ENCODE peak calls at places on chromosomes 7 and 10, in seven cellular contexts. One of them, this sample, is unnamed.

GRCh38 chr7:35277359-35277758 is 23.5 kb upstream of the TBX20 start:
- DNase-seq in upper lobe of left lung: no peak
- DNase-seq in esophagus muscularis mucosa: no peak
- DNase-seq in Panc1: no peak
- DNase-seq in stomach: no peak
- DNase-seq in endothelial cell of umbilical vein: no peak
- DNase-seq in HL-60: no peak
- DNase-seq in this sample: no peak

GRCh38 chr7:154777489-154777888 is 225.4 kb downstream of the PAXIP1 start:
- DNase-seq in upper lobe of left lung: no peak
- DNase-seq in esophagus muscularis mucosa: no peak
- DNase-seq in Panc1: no peak
- DNase-seq in stomach: no peak
- DNase-seq in endothelial cell of umbilical vein: no peak
- DNase-seq in HL-60: no peak
- DNase-seq in this sample: no peak

GRCh38 chr10:60230892-60231291 is 158.8 kb downstream of the ANK3 start:
- DNase-seq in HL-60: no peak
- DNase-seq in esophagus muscularis mucosa: no peak
- DNase-seq in upper lobe of left lung: no peak
- DNase-seq in Panc1: no peak
- DNase-seq in stomach: no peak
- DNase-seq in endothelial cell of umbilical vein: no peak
- DNase-seq in this sample: no peak

GRCh38 chr7:156942708-156943090 is 6.8 kb upstream of the NOM1 start:
- DNase-seq in Panc1: no peak
- DNase-seq in upper lobe of left lung: peak; percentile 76
- DNase-seq in HL-60: no peak
- DNase-seq in endothelial cell of umbilical vein: no peak
- DNase-seq in esophagus muscularis mucosa: no peak
- DNase-seq in stomach: no peak
- DNase-seq in this sample: no peak

GRCh38 chr7:79529214-79529895 is 75.9 kb upstream of the MAGI2 start:
- DNase-seq in stomach: no peak
- DNase-seq in Panc1: no peak
- DNase-seq in endothelial cell of umbilical vein: no peak
- DNase-seq in upper lobe of left lung: no peak
- DNase-seq in esophagus muscularis mucosa: no peak
- DNase-seq in HL-60: no peak
- DNase-seq in this sample: no peak

GRCh38 chr10:7411671-7412481 is 1.0 kb upstream of the SFMBT2 start:
- DNase-seq in Panc1: no peak
- DNase-seq in HL-60: no peak
- DNase-seq in stomach: no peak
- DNase-seq in esophagus muscularis mucosa: no peak
- DNase-seq in upper lobe of left lung: peak; percentile 85
- DNase-seq in endothelial cell of umbilical vein: no peak
- DNase-seq in this sample: no peak

GRCh38 chr7:100509213-100509612 is 25.5 kb downstream of the NYAP1 start:
- DNase-seq in esophagus muscularis mucosa: no peak
- DNase-seq in stomach: no peak
- DNase-seq in upper lobe of left lung: no peak
- DNase-seq in Panc1: no peak
- DNase-seq in HL-60: no peak
- DNase-seq in endothelial cell of umbilical vein: no peak
- DNase-seq in this sample: peak; percentile 59

GRCh38 chr7:27103489-27104226 is 1.2 kb upstream of the HOXA2 start:
- DNase-seq in HL-60: no peak
- DNase-seq in esophagus muscularis mucosa: peak; percentile 92
- DNase-seq in Panc1: no peak
- DNase-seq in endothelial cell of umbilical vein: peak; percentile 63
- DNase-seq in stomach: no peak
- DNase-seq in upper lobe of left lung: peak; percentile 68
- DNase-seq in this sample: no peak

GRCh38 chr10:84195044-84195830 is 900 bp downstream of the CDHR1 start:
- DNase-seq in esophagus muscularis mucosa: no peak
- DNase-seq in endothelial cell of umbilical vein: no peak
- DNase-seq in Panc1: no peak
- DNase-seq in upper lobe of left lung: peak; percentile 75
- DNase-seq in HL-60: no peak
- DNase-seq in stomach: no peak
- DNase-seq in this sample: no peak

GRCh38 chr10:71616817-71617654 is 102.5 kb downstream of the C10orf105 start:
- DNase-seq in upper lobe of left lung: no peak
- DNase-seq in stomach: no peak
- DNase-seq in endothelial cell of umbilical vein: no peak
- DNase-seq in esophagus muscularis mucosa: no peak
- DNase-seq in Panc1: no peak
- DNase-seq in HL-60: no peak
- DNase-seq in this sample: no peak

GRCh38 chr10:117830832-117831231 is 215.9 kb downstream of the RAB11FIP2 start:
- DNase-seq in HL-60: no peak
- DNase-seq in Panc1: no peak
- DNase-seq in esophagus muscularis mucosa: no peak
- DNase-seq in stomach: no peak
- DNase-seq in endothelial cell of umbilical vein: no peak
- DNase-seq in upper lobe of left lung: no peak
- DNase-seq in this sample: no peak

GRCh38 chr10:70575874-70576802 is 26.4 kb downstream of the PRF1 start:
- DNase-seq in upper lobe of left lung: no peak
- DNase-seq in esophagus muscularis mucosa: no peak
- DNase-seq in endothelial cell of umbilical vein: no peak
- DNase-seq in HL-60: peak; percentile 96
- DNase-seq in Panc1: no peak
- DNase-seq in stomach: peak; percentile 75
- DNase-seq in this sample: no peak

GRCh38 chr7:130909881-130910672 is 176.1 kb upstream of the KLF14 start:
- DNase-seq in Panc1: peak; percentile 84
- DNase-seq in esophagus muscularis mucosa: no peak
- DNase-seq in stomach: no peak
- DNase-seq in upper lobe of left lung: no peak
- DNase-seq in endothelial cell of umbilical vein: peak; percentile 81
- DNase-seq in HL-60: no peak
- DNase-seq in this sample: no peak

GRCh38 chr7:36391436-36392198 is 2.0 kb downstream of the ANLN start:
- DNase-seq in upper lobe of left lung: no peak
- DNase-seq in endothelial cell of umbilical vein: peak; percentile 43
- DNase-seq in esophagus muscularis mucosa: no peak
- DNase-seq in HL-60: peak; percentile 18
- DNase-seq in stomach: no peak
- DNase-seq in Panc1: peak; percentile 64
- DNase-seq in this sample: no peak

GRCh38 chr10:126734015-126734414 is 63.5 kb upstream of the C10orf90 start:
- DNase-seq in HL-60: no peak
- DNase-seq in upper lobe of left lung: no peak
- DNase-seq in stomach: no peak
- DNase-seq in endothelial cell of umbilical vein: no peak
- DNase-seq in esophagus muscularis mucosa: peak; percentile 74
- DNase-seq in Panc1: no peak
- DNase-seq in this sample: no peak

DNA sequence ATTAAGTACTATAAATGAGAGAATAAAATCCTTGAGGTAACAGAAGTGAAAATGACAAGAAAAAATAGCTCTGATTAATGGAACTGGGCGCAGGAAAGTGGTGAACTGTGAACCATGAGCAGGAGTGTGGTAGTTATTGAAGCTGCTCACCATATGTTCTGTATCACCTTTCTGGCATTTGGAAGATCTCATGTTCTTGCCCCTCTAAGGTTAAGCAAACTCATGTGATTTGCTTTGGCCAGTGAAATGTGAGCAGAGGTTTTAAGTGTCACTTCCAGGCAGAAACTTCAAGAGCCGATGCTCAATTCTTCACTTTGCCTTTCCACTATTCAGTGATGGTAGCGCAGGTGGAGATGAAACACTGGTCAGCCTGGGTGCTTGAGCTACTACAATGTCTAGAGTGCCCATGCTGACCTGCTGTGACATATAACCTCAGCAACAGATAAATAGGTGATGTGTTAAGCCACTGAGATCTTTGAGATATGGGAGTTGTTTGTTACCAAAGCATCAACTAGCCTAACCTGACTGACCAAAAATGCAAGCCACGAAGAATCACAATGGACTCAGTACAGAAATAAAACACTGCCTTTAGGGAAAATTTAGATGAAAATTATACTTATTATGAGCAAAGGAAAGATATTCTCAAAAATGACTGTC is 18.4 kb downstream of the MTPAP start:
- DNase-seq in stomach: no peak
- DNase-seq in endothelial cell of umbilical vein: no peak
- DNase-seq in Panc1: no peak
- DNase-seq in esophagus muscularis mucosa: no peak
- DNase-seq in upper lobe of left lung: no peak
- DNase-seq in HL-60: no peak
- DNase-seq in this sample: no peak
- H3K27ac ChIP-seq in stomach: no peak overlapping the region
- H3K27ac ChIP-seq in endothelial cell of umbilical vein: no peak overlapping the region
- H3K27ac ChIP-seq in Panc1: no peak overlapping the region
- H3K27ac ChIP-seq in esophagus muscularis mucosa: no peak overlapping the region
- H3K27ac ChIP-seq in upper lobe of left lung: no peak overlapping the region
- H3K27ac ChIP-seq in HL-60: no peak overlapping the region
- H3K27ac ChIP-seq in this sample: no peak overlapping the region

DNA sequence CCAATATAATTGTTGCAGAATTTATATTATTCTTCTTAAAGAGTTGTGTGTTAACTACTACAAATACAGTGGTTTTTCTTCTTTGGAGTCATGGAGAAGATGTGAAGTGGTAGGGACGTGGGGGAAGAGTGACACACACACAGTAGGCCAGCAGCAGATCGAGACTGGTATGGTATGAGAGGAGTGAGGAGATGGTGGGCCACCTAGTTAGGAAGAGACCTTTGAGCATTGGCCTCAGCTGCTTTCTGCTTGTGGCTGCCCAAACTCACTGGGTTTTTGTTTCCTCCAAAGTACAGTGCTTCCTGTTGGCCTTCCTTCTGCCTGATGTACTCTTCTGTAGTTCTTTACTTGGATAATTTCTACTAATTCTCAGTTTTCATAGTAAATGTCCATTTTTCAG is 14.6 kb downstream of the VCL start:
- DNase-seq in Panc1: no peak
- DNase-seq in endothelial cell of umbilical vein: no peak
- DNase-seq in upper lobe of left lung: no peak
- DNase-seq in stomach: no peak
- DNase-seq in HL-60: no peak
- DNase-seq in esophagus muscularis mucosa: no peak
- DNase-seq in this sample: no peak
- TF ChIP-seq POLR2AphosphoS5 in Panc1: peak; percentile 16
- TF ChIP-seq POLR2AphosphoS5 in endothelial cell of umbilical vein: no peak
- TF ChIP-seq POLR2AphosphoS5 in upper lobe of left lung: no peak
- TF ChIP-seq POLR2AphosphoS5 in stomach: no peak
- TF ChIP-seq POLR2AphosphoS5 in HL-60: no peak
- TF ChIP-seq POLR2AphosphoS5 in esophagus muscularis mucosa: no peak
- TF ChIP-seq POLR2AphosphoS5 in this sample: no peak

DNA sequence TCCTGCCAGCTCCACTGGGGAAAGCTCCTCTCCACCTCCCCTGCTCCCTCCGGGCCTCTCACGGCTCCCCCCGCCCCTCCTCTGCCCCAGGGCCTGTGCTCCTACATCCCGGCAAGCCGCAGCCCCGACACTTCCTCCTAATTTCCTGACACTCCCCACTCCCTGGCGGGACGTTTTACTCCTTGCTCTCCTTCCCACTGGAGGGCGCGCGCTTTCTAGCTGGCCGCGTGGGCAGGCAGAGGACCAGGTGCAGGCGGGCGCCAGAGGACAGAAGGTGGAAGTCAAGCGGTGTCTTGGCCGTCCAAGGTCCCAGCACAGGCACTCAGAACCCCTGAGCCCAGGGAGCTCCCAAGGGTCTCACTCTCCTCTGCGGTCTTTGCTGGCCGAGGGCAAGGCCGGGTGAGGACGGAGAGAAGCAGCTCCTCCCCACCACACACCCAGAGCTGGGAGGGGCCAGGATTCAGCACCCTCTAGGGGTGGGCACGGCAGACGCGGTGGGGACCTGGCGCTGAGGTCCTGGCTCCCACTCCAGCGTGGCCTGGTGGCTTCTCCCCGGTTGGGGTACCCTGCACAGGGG is 19.1 kb downstream of the ADAM8 start:
- DNase-seq in esophagus muscularis mucosa: no peak
- DNase-seq in HL-60: peak; percentile 85
- DNase-seq in Panc1: no peak
- DNase-seq in endothelial cell of umbilical vein: peak; percentile 29
- DNase-seq in upper lobe of left lung: peak; percentile 87
- DNase-seq in stomach: peak; percentile 86
- DNase-seq in this sample: peak; percentile 71
- H3K27ac ChIP-seq in esophagus muscularis mucosa: peak overlapping the region; percentile 70
- H3K27ac ChIP-seq in HL-60: peak overlapping the region; percentile 77
- H3K27ac ChIP-seq in Panc1: peak overlapping the region; percentile 4
- H3K27ac ChIP-seq in endothelial cell of umbilical vein: no peak overlapping the region
- H3K27ac ChIP-seq in upper lobe of left lung: peak overlapping the region; percentile 85
- H3K27ac ChIP-seq in stomach: peak overlapping the region; percentile 83
- H3K27ac ChIP-seq in this sample: peak overlapping the region; percentile 89

GRCh38 chr7:66052447-66052846 is 23.2 kb upstream of the ASL start:
- DNase-seq in Panc1: no peak
- DNase-seq in HL-60: no peak
- DNase-seq in stomach: no peak
- DNase-seq in esophagus muscularis mucosa: no peak
- DNase-seq in endothelial cell of umbilical vein: no peak
- DNase-seq in upper lobe of left lung: no peak
- DNase-seq in this sample: no peak

GRCh38 chr7:66047426-66047825 is 28.2 kb upstream of the ASL start:
- DNase-seq in esophagus muscularis mucosa: no peak
- DNase-seq in HL-60: no peak
- DNase-seq in Panc1: no peak
- DNase-seq in upper lobe of left lung: no peak
- DNase-seq in stomach: no peak
- DNase-seq in endothelial cell of umbilical vein: no peak
- DNase-seq in this sample: no peak

GRCh38 chr7:66054063-66054462 is 21.6 kb upstream of the ASL start:
- DNase-seq in Panc1: no peak
- DNase-seq in upper lobe of left lung: no peak
- DNase-seq in HL-60: no peak
- DNase-seq in esophagus muscularis mucosa: no peak
- DNase-seq in stomach: no peak
- DNase-seq in endothelial cell of umbilical vein: no peak
- DNase-seq in this sample: no peak

GRCh38 chr7:66050337-66050957 is 25.2 kb upstream of the ASL start:
- DNase-seq in stomach: no peak
- DNase-seq in Panc1: no peak
- DNase-seq in HL-60: no peak
- DNase-seq in endothelial cell of umbilical vein: no peak
- DNase-seq in upper lobe of left lung: no peak
- DNase-seq in esophagus muscularis mucosa: no peak
- DNase-seq in this sample: no peak

DNA sequence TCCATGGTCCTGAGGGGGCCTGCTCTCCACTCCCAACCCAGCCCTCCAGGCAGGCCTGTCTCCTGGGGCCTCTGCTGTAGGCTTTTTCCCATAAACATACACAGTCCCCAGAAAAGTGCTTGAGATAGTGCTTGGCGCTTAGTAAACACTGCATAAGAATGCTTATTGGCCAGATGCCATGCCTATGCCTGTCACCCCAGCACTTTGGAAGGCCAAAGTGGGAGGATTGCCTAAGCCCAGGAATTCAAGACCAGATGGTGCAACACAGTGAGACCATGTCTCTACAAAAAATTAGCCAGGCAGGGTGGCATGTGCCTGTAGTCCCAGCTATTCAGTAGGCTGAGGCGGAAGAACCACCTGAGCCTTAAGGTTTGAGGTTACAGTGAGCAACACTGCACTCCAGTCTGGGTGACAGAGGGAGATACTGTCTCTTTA is 24.6 kb upstream of the ASL start:
- DNase-seq in Panc1: no peak
- DNase-seq in stomach: peak; percentile 49
- DNase-seq in esophagus muscularis mucosa: no peak
- DNase-seq in upper lobe of left lung: no peak
- DNase-seq in HL-60: no peak
- DNase-seq in endothelial cell of umbilical vein: no peak
- DNase-seq in this sample: no peak
- TF ChIP-seq POLR2AphosphoS5 in Panc1: no peak
- TF ChIP-seq POLR2AphosphoS5 in stomach: peak; percentile 74
- TF ChIP-seq POLR2AphosphoS5 in esophagus muscularis mucosa: no peak
- TF ChIP-seq POLR2AphosphoS5 in upper lobe of left lung: peak; percentile 89
- TF ChIP-seq POLR2AphosphoS5 in HL-60: no peak
- TF ChIP-seq POLR2AphosphoS5 in endothelial cell of umbilical vein: no peak
- TF ChIP-seq POLR2AphosphoS5 in this sample: no peak